ENCODE peak calls at places on chromosomes 3 and 15, in five cellular contexts. R is left cardiac atrium; V is iPS-NIHi11; L is activated CD4-positive, alpha-beta T cell treated with anti-CD3 and anti-CD28 coated beads, Interleukin-2, amount 10 ng/mL, durations not matched to agents 24 days and 14 days; X is adipocyte. W is an unnamed sample.

GRCh38 chr3:151639096-151639740 is 94.5 kb upstream of the AADACL2 start:
- DNase-seq in R (no peak), V (no peak), L (no peak), X (no peak), W (no peak)

GRCh38 chr3:189165092-189165491 is 6.7 kb upstream of the TPRG1 start:
- DNase-seq in R (no peak), V (no peak), L (no peak), X (no peak), W (no peak)

GRCh38 chr3:183122257-183122932 is 23.1 kb upstream of the MCCC1 start:
- DNase-seq in R (no peak), V (peak), L (peak), X (peak), W (peak)

GRCh38 chr3:196778755-196779154 is 39.1 kb downstream of the PAK2 start:
- DNase-seq in R (no peak), V (no peak), L (no peak), X (peak), W (peak)

GRCh38 chr3:23385327-23385726 is 182.2 kb downstream of the UBE2E2 start:
- DNase-seq in R (no peak), V (no peak), L (no peak), X (no peak), W (no peak)

GRCh38 chr15:34188711-34189110 is 21.2 kb downstream of the KATNBL1 start:
- DNase-seq in R (no peak), V (no peak), L (no peak), X (no peak), W (no peak)

GRCh38 chr3:150023239-150023636 is 52.5 kb upstream of the PFN2 start:
- DNase-seq in R (no peak), V (no peak), L (no peak), X (no peak), W (no peak)

GRCh38 chr15:41289953-41290352 is 42.4 kb downstream of the OIP5 start:
- DNase-seq in R (no peak), V (no peak), L (no peak), X (no peak), W (no peak)

GRCh38 chr15:101456079-101456791 is 33.3 kb downstream of the PCSK6 start:
- DNase-seq in R (no peak), V (no peak), L (no peak), X (no peak), W (no peak)

GRCh38 chr3:127264292-127264691 is 23.6 kb downstream of the PRR20G start:
- DNase-seq in R (no peak), V (no peak), L (no peak), X (no peak), W (peak)

GRCh38 chr3:89300976-89301375 is 193.6 kb downstream of the EPHA3 start:
- DNase-seq in R (no peak), V (no peak), L (no peak), X (peak), W (no peak)

GRCh38 chr15:68028808-68029207 is 25.3 kb upstream of the PIAS1 start:
- DNase-seq in R (no peak), V (no peak), L (no peak), X (no peak), W (no peak)

W was measured in ELR.